ENCODE peak calls at places on chromosomes 2 and 18, in five cellular contexts. N is T-helper 1 cell; L is neural crest cell; H is activated T-helper 9 cell treated with anti-CD3 and anti-CD28 coated beads, Interleukin-2, amount 50 U/mL, for 16 hours; E is stimulated activated CD4-positive, alpha-beta T cell treated with anti-CD3 and anti-CD28 coated beads, Interleukin-1b, Interleukin-23, amount 100 ng/mL, for 24 hours. B is an unnamed sample.

GRCh38 chr2:48332286-48332685 is 197.7 kb upstream of the STON1 start:
- DNase-seq in N (no peak), L (no peak), H (no peak), E (no peak), B (no peak)

GRCh38 chr2:65177754-65178442 is 48.0 kb upstream of the RAB1A start:
- DNase-seq in N (no peak), L (no peak), H (no peak), E (no peak), B (no peak)

GRCh38 chr2:46504685-46505559 is 25.6 kb downstream of the TMEM247 start:
- DNase-seq in N (no peak), L (no peak), H (no peak), E (no peak), B (no peak)

GRCh38 chr18:35252466-35252865 is 11.6 kb downstream of the ZNF397 start:
- DNase-seq in N (no peak), L (no peak), H (no peak), E (no peak), B (no peak)

GRCh38 chr2:223860809-223861738 is 23.7 kb upstream of the AP1S3 start:
- DNase-seq in N (no peak), L (no peak), H (no peak), E (no peak), B (no peak)

GRCh38 chr18:80023173-80023572 is 11.1 kb upstream of the RBFA start:
- DNase-seq in N (no peak), L (no peak), H (no peak), E (no peak), B (no peak)

GRCh38 chr2:71784734-71785549 is 331.6 kb downstream of the DYSF start:
- DNase-seq in N (no peak), L (no peak), H (no peak), E (no peak), B (no peak)

GRCh38 chr2:172148246-172148645 is 45.5 kb upstream of the DLX2 start:
- DNase-seq in N (no peak), L (no peak), H (no peak), E (no peak), B (no peak)

GRCh38 chr2:45691152-45691551 is 39.7 kb downstream of the PRKCE start:
- DNase-seq in N (no peak), L (no peak), H (no peak), E (no peak), B (peak; percentile 41)

GRCh38 chr2:163554864-163555263 is 180.9 kb downstream of the FIGN start:
- DNase-seq in N (no peak), L (no peak), H (no peak), E (no peak), B (no peak)

GRCh38 chr2:17608251-17608650 is 67.8 kb downstream of the VSNL1 start:
- DNase-seq in N (no peak), L (no peak), H (no peak), E (no peak), B (peak; percentile 54)

GRCh38 chr2:108988796-108989713 is at the start of gene EDAR:
- DNase-seq in N (peak; percentile 12), L (peak; percentile 31), H (peak; percentile 5), E (peak; percentile 26), B (no peak)

GRCh38 chr2:218607436-218608115 is at the start of gene PLCD4:
- DNase-seq in N (no peak), L (peak; percentile 6), H (no peak), E (no peak), B (no peak)

GRCh38 chr2:46873632-46874068 is 42.0 kb downstream of the MCFD2 start:
- DNase-seq in N (no peak), L (no peak), H (no peak), E (peak; percentile 15), B (peak; percentile 72)

GRCh38 chr2:86193901-86194567 is 1.2 kb downstream of the IMMT start:
- DNase-seq in N (peak; percentile 16), L (no peak), H (no peak), E (no peak), B (no peak)

B was measured in dorsolateral prefrontal cortex.